ENCODE peak calls at places on chromosomes 16 and 17, in four cellular contexts. One of them, this sample, is unnamed.
A peak's percentile ranks its signal among the peaks of the same experiment; 100 is the strongest.

GRCh38 chr17:63270610-63271009 is 175.5 kb downstream of the CYB561 start:
- DNase-seq in EL: no peak
- DNase-seq in GM12865: no peak
- DNase-seq in neural crest cell: no peak
- DNase-seq in this sample: no peak

GRCh38 chr17:29250666-29251065 is 4.0 kb downstream of the CRYBA1 start:
- DNase-seq in EL: peak; percentile 88
- DNase-seq in neural crest cell: no peak
- DNase-seq in GM12865: no peak
- DNase-seq in this sample: no peak

GRCh38 chr17:44976198-44976597 is 8.1 kb upstream of the C1QL1 start:
- DNase-seq in GM12865: no peak
- DNase-seq in neural crest cell: no peak
- DNase-seq in EL: no peak
- DNase-seq in this sample: no peak

GRCh38 chr17:43759836-43760235 is 1.2 kb upstream of the SOST start:
- DNase-seq in EL: no peak
- DNase-seq in GM12865: no peak
- DNase-seq in neural crest cell: no peak
- DNase-seq in this sample: peak; percentile 72

GRCh38 chr17:33169580-33170285 is 123.4 kb downstream of the ASIC2 start:
- DNase-seq in EL: peak; percentile 34
- DNase-seq in neural crest cell: no peak
- DNase-seq in GM12865: no peak
- DNase-seq in this sample: peak; percentile 75

GRCh38 chr16:10170016-10170415 is 12.2 kb downstream of the GRIN2A start:
- DNase-seq in EL: peak; percentile 28
- DNase-seq in GM12865: no peak
- DNase-seq in neural crest cell: no peak
- DNase-seq in this sample: no peak

GRCh38 chr17:1368588-1368987 is 31.4 kb downstream of the YWHAE start:
- DNase-seq in EL: no peak
- DNase-seq in GM12865: no peak
- DNase-seq in neural crest cell: no peak
- DNase-seq in this sample: no peak

GRCh38 chr16:59060212-59060611 is 326.1 kb upstream of the GOT2 start:
- DNase-seq in GM12865: no peak
- DNase-seq in EL: peak; percentile 93
- DNase-seq in neural crest cell: no peak
- DNase-seq in this sample: no peak

GRCh38 chr16:58455750-58456149 is 44.2 kb upstream of the NDRG4 start:
- DNase-seq in EL: no peak
- DNase-seq in GM12865: no peak
- DNase-seq in neural crest cell: no peak
- DNase-seq in this sample: no peak

GRCh38 chr16:70610273-70611223 is 35.8 kb upstream of the IL34 start:
- DNase-seq in neural crest cell: no peak
- DNase-seq in EL: no peak
- DNase-seq in GM12865: no peak
- DNase-seq in this sample: no peak

GRCh38 chr17:80261159-80261894 is 675 bp downstream of the RNF213 start:
- DNase-seq in neural crest cell: peak; percentile 59
- DNase-seq in EL: peak; percentile 77
- DNase-seq in GM12865: peak; percentile 70
- DNase-seq in this sample: peak; percentile 81

GRCh38 chr17:46163316-46163715 is 29.9 kb downstream of the KANSL1 start:
- DNase-seq in neural crest cell: no peak
- DNase-seq in GM12865: no peak
- DNase-seq in EL: no peak
- DNase-seq in this sample: no peak

GRCh38 chr17:34892864-34893263 is 68.4 kb downstream of the CCT6B start:
- DNase-seq in EL: peak; percentile 21
- DNase-seq in neural crest cell: peak; percentile 39
- DNase-seq in GM12865: peak; percentile 5
- DNase-seq in this sample: peak; percentile 9

GRCh38 chr17:51761105-51761504 is 397.4 kb downstream of the CA10 start:
- DNase-seq in neural crest cell: no peak
- DNase-seq in GM12865: no peak
- DNase-seq in EL: no peak
- DNase-seq in this sample: no peak

GRCh38 chr17:46143827-46144236 is 49.4 kb downstream of the KANSL1 start:
- DNase-seq in neural crest cell: no peak
- DNase-seq in GM12865: no peak
- DNase-seq in EL: no peak
- DNase-seq in this sample: no peak

GRCh38 chr16:734208-734980 is 6.4 kb downstream of the CIAO3 start:
- DNase-seq in neural crest cell: no peak
- DNase-seq in GM12865: no peak
- DNase-seq in EL: no peak
- DNase-seq in this sample: no peak

GRCh38 chr16:27724491-27724878 is 174.5 kb downstream of the KATNIP start:
- DNase-seq in neural crest cell: no peak
- DNase-seq in GM12865: no peak
- DNase-seq in EL: no peak
- DNase-seq in this sample: no peak

GRCh38 chr16:66728117-66728787 is 23.2 kb downstream of the DYNC1LI2 start:
- DNase-seq in EL: peak; percentile 53
- DNase-seq in GM12865: peak; percentile 54
- DNase-seq in neural crest cell: no peak
- DNase-seq in this sample: peak; percentile 66

GRCh38 chr17:6392609-6393367 is 42.1 kb downstream of the AIPL1 start:
- DNase-seq in neural crest cell: no peak
- DNase-seq in EL: no peak
- DNase-seq in GM12865: no peak
- DNase-seq in this sample: no peak

GRCh38 chr17:72294487-72294893 is 173.7 kb downstream of the SOX9 start:
- DNase-seq in GM12865: no peak
- DNase-seq in neural crest cell: no peak
- DNase-seq in EL: no peak
- DNase-seq in this sample: no peak

GRCh38 chr16:15879255-15879804 is 9.1 kb downstream of the CEP20 start:
- DNase-seq in GM12865: no peak
- DNase-seq in neural crest cell: no peak
- DNase-seq in EL: peak; percentile 75
- DNase-seq in this sample: peak; percentile 85

GRCh38 chr17:31582151-31582907 is 190.9 kb downstream of the RAB11FIP4 start:
- DNase-seq in GM12865: peak; percentile 49
- DNase-seq in neural crest cell: no peak
- DNase-seq in EL: no peak
- DNase-seq in this sample: no peak

GRCh38 chr16:30764086-30764485 is 2.0 kb downstream of the RNF40 start:
- DNase-seq in EL: no peak
- DNase-seq in neural crest cell: no peak
- DNase-seq in GM12865: no peak
- DNase-seq in this sample: no peak

GRCh38 chr16:85553436-85554113 is 59.5 kb upstream of the GSE1 start:
- DNase-seq in EL: peak; percentile 73
- DNase-seq in neural crest cell: no peak
- DNase-seq in GM12865: peak; percentile 84
- DNase-seq in this sample: peak; percentile 50

GRCh38 chr16:4682616-4683254 is 10.6 kb upstream of the NUDT16L1 start:
- DNase-seq in neural crest cell: peak; percentile 48
- DNase-seq in GM12865: no peak
- DNase-seq in EL: no peak
- DNase-seq in this sample: peak; percentile 54

GRCh38 chr17:80889897-80890550 is 101.6 kb upstream of the CHMP6 start:
- DNase-seq in neural crest cell: no peak
- DNase-seq in EL: no peak
- DNase-seq in GM12865: no peak
- DNase-seq in this sample: no peak

GRCh38 chr17:80989586-80989913 is 2.1 kb upstream of the CHMP6 start:
- DNase-seq in neural crest cell: no peak
- DNase-seq in GM12865: no peak
- DNase-seq in EL: no peak
- DNase-seq in this sample: peak; percentile 44

GRCh38 chr17:75914643-75915265 is 10.1 kb upstream of the MRPL38 start:
- DNase-seq in neural crest cell: no peak
- DNase-seq in EL: no peak
- DNase-seq in GM12865: no peak
- DNase-seq in this sample: no peak

GRCh38 chr16:84555418-84556196 is 51.1 kb upstream of the MEAK7 start:
- DNase-seq in EL: no peak
- DNase-seq in GM12865: no peak
- DNase-seq in neural crest cell: peak; percentile 60
- DNase-seq in this sample: peak; percentile 17

GRCh38 chr16:83456934-83457333 is 350.8 kb upstream of the HSBP1 start:
- DNase-seq in GM12865: no peak
- DNase-seq in neural crest cell: no peak
- DNase-seq in EL: no peak
- DNase-seq in this sample: no peak

GRCh38 chr16:88881090-88881580 is 14.7 kb upstream of the PABPN1L start:
- DNase-seq in neural crest cell: no peak
- DNase-seq in EL: no peak
- DNase-seq in GM12865: no peak
- DNase-seq in this sample: no peak

GRCh38 chr16:60271382-60272180 is 1537.5 kb upstream of the GOT2 start:
- DNase-seq in EL: no peak
- DNase-seq in GM12865: no peak
- DNase-seq in neural crest cell: no peak
- DNase-seq in this sample: no peak

GRCh38 chr17:81556175-81556691 is 4.1 kb upstream of the FAAP100 start:
- DNase-seq in GM12865: no peak
- DNase-seq in EL: peak; percentile 56
- DNase-seq in neural crest cell: no peak
- DNase-seq in this sample: peak; percentile 66

GRCh38 chr17:21388066-21388465 is 11.9 kb downstream of the KCNJ12 start:
- DNase-seq in EL: no peak
- DNase-seq in neural crest cell: no peak
- DNase-seq in GM12865: no peak
- DNase-seq in this sample: no peak

GRCh38 chr16:50360033-50360778 is 8.6 kb downstream of the BRD7 start:
- DNase-seq in GM12865: no peak
- DNase-seq in EL: no peak
- DNase-seq in neural crest cell: no peak
- DNase-seq in this sample: peak; percentile 43

This sample was measured in PC-3.